ENCODE peak calls at places on chromosomes 3 and 15, in six cellular contexts. F is dorsolateral prefrontal cortex, K is fibroblast of lung, U is anterior cingulate cortex, N is progenitor cell of endocrine pancreas, Z is lung. D is an unnamed sample.

GRCh38 chr3:162334537-162334936 is 837.9 kb downstream of the OTOL1 start:
- DNase-seq in F (no peak), K (no peak), U (no peak), N (no peak), Z (no peak), D (no peak)

GRCh38 chr15:100601628-100602063 is 338 bp downstream of the LINS1 start:
- DNase-seq in F (no peak), K (no peak), U (no peak), N (no peak), Z (no peak), D (no peak)

GRCh38 chr3:122773856-122774535 is 19.6 kb downstream of the HSPBAP1 start:
- DNase-seq in F (no peak), K (no peak), U (no peak), N (no peak), Z (no peak), D (no peak)

GRCh38 chr3:146326875-146327543 is 76.1 kb upstream of the PLSCR4 start:
- DNase-seq in F (no peak), K (peak), U (no peak), N (no peak), Z (no peak), D (peak)

GRCh38 chr15:90495067-90495466 is 34.7 kb upstream of the CRTC3 start:
- DNase-seq in F (no peak), K (no peak), U (no peak), N (no peak), Z (no peak), D (no peak)

GRCh38 chr3:35772364-35773009 is 133.2 kb downstream of the ARPP21 start:
- DNase-seq in F (no peak), K (no peak), U (no peak), N (no peak), Z (no peak), D (no peak)

GRCh38 chr3:11721114-11721440 is 77.4 kb upstream of the VGLL4 start:
- DNase-seq in F (no peak), K (peak), U (no peak), N (no peak), Z (no peak), D (peak)

GRCh38 chr3:151630938-151631417 is 102.7 kb upstream of the AADACL2 start:
- DNase-seq in F (no peak), K (peak), U (no peak), N (no peak), Z (no peak), D (no peak)

GRCh38 chr3:108345492-108346205 is 49.3 kb downstream of the HHLA2 start:
- DNase-seq in F (no peak), K (peak), U (no peak), N (no peak), Z (no peak), D (no peak)

GRCh38 chr3:24686764-24687163 is 192.1 kb upstream of the THRB start:
- DNase-seq in F (no peak), K (peak), U (no peak), N (no peak), Z (no peak), D (no peak)

GRCh38 chr3:41093476-41093875 is 105.8 kb upstream of the CTNNB1 start:
- DNase-seq in F (no peak), K (no peak), U (no peak), N (no peak), Z (no peak), D (no peak)

GRCh38 chr3:88626426-88627120 is 476.8 kb downstream of the C3orf38 start:
- DNase-seq in F (no peak), K (no peak), U (no peak), N (no peak), Z (no peak), D (no peak)

GRCh38 chr15:88621789-88622604 is 857 bp downstream of the AEN start:
- DNase-seq in F (no peak), K (peak), U (no peak), N (no peak), Z (no peak), D (no peak)

GRCh38 chr3:119559441-119559963 is at the start of gene CD80:
- DNase-seq in F (no peak), K (peak), U (no peak), N (no peak), Z (peak), D (no peak)

GRCh38 chr3:117696871-117697270 is 987.3 kb downstream of the TUSC7 start:
- DNase-seq in F (no peak), K (no peak), U (no peak), N (no peak), Z (no peak), D (no peak)

GRCh38 chr3:149151843-149152242 is 22.4 kb downstream of the HPS3 start:
- DNase-seq in F (no peak), K (peak), U (no peak), N (no peak), Z (no peak), D (no peak)

GRCh38 chr15:52483712-52484111 is 45.0 kb downstream of the MYO5A start:
- DNase-seq in F (no peak), K (peak), U (no peak), N (no peak), Z (no peak), D (no peak)

GRCh38 chr15:70344666-70345065 is 246.9 kb upstream of the TLE3 start:
- DNase-seq in F (no peak), K (no peak), U (no peak), N (no peak), Z (peak), D (no peak)

D was measured in cerebellum.